ENCODE peak calls at places on chromosomes 3 and 15, in four cellular contexts. One of them, this sample, is unnamed.

GRCh38 chr3:4981688-4982494 is 2.7 kb downstream of the BHLHE40 start:
- DNase-seq in endothelial cell of umbilical vein: peak; percentile 72
- DNase-seq in choroid plexus epithelial cell: peak; percentile 82
- DNase-seq in uterus: no peak
- DNase-seq in this sample: peak; percentile 79

GRCh38 chr15:47586653-47587224 is 130.6 kb upstream of the SEMA6D start:
- DNase-seq in endothelial cell of umbilical vein: no peak
- DNase-seq in choroid plexus epithelial cell: peak; percentile 95
- DNase-seq in uterus: no peak
- DNase-seq in this sample: peak; percentile 1

GRCh38 chr3:45881031-45882022 is 5.0 kb upstream of the CCR9 start:
- DNase-seq in uterus: no peak
- DNase-seq in endothelial cell of umbilical vein: no peak
- DNase-seq in choroid plexus epithelial cell: peak; percentile 29
- DNase-seq in this sample: no peak

GRCh38 chr15:100106732-100107131 is 235.0 kb downstream of the ADAMTS17 start:
- DNase-seq in uterus: peak; percentile 4
- DNase-seq in endothelial cell of umbilical vein: no peak
- DNase-seq in choroid plexus epithelial cell: no peak
- DNase-seq in this sample: no peak

GRCh38 chr15:50906954-50907865 is 1.3 kb upstream of the AP4E1 start:
- DNase-seq in choroid plexus epithelial cell: no peak
- DNase-seq in endothelial cell of umbilical vein: no peak
- DNase-seq in uterus: no peak
- DNase-seq in this sample: no peak

GRCh38 chr3:191269289-191270085 is 59.7 kb upstream of the CCDC50 start:
- DNase-seq in endothelial cell of umbilical vein: no peak
- DNase-seq in choroid plexus epithelial cell: no peak
- DNase-seq in uterus: no peak
- DNase-seq in this sample: no peak

GRCh38 chr15:101280007-101280406 is 2.7 kb upstream of the SELENOS start:
- DNase-seq in uterus: no peak
- DNase-seq in endothelial cell of umbilical vein: no peak
- DNase-seq in choroid plexus epithelial cell: no peak
- DNase-seq in this sample: no peak

GRCh38 chr15:59501531-59502113 is 63.6 kb downstream of the FAM81A start:
- DNase-seq in endothelial cell of umbilical vein: peak; percentile 72
- DNase-seq in choroid plexus epithelial cell: peak; percentile 74
- DNase-seq in uterus: no peak
- DNase-seq in this sample: peak; percentile 29

GRCh38 chr3:156633335-156633734 is 41.1 kb upstream of the TIPARP start:
- DNase-seq in choroid plexus epithelial cell: peak; percentile 75
- DNase-seq in uterus: peak; percentile 60
- DNase-seq in endothelial cell of umbilical vein: no peak
- DNase-seq in this sample: peak; percentile 96

GRCh38 chr15:97692317-97693015 is 268.0 kb upstream of the ARRDC4 start:
- DNase-seq in choroid plexus epithelial cell: no peak
- DNase-seq in uterus: no peak
- DNase-seq in endothelial cell of umbilical vein: no peak
- DNase-seq in this sample: no peak

GRCh38 chr15:37900286-37901221 is 33.9 kb upstream of the TMCO5A start:
- DNase-seq in endothelial cell of umbilical vein: peak; percentile 47
- DNase-seq in uterus: no peak
- DNase-seq in choroid plexus epithelial cell: peak; percentile 89
- DNase-seq in this sample: peak; percentile 59

GRCh38 chr15:82146990-82147461 is 101.2 kb upstream of the MEX3B start:
- DNase-seq in uterus: no peak
- DNase-seq in choroid plexus epithelial cell: peak; percentile 86
- DNase-seq in endothelial cell of umbilical vein: peak; percentile 93
- DNase-seq in this sample: peak; percentile 79

GRCh38 chr15:87369269-87369668 is 887.3 kb downstream of the NTRK3 start:
- DNase-seq in endothelial cell of umbilical vein: no peak
- DNase-seq in choroid plexus epithelial cell: peak; percentile 93
- DNase-seq in uterus: no peak
- DNase-seq in this sample: peak; percentile 95

GRCh38 chr3:45599984-45600650 is 5.6 kb downstream of the LIMD1 start:
- DNase-seq in choroid plexus epithelial cell: no peak
- DNase-seq in endothelial cell of umbilical vein: no peak
- DNase-seq in uterus: no peak
- DNase-seq in this sample: no peak

GRCh38 chr15:97200161-97200560 is 760.3 kb upstream of the ARRDC4 start:
- DNase-seq in endothelial cell of umbilical vein: no peak
- DNase-seq in choroid plexus epithelial cell: peak; percentile 9
- DNase-seq in uterus: no peak
- DNase-seq in this sample: no peak

GRCh38 chr15:100881573-100882336 is 2.1 kb downstream of the ALDH1A3 start:
- DNase-seq in endothelial cell of umbilical vein: no peak
- DNase-seq in choroid plexus epithelial cell: no peak
- DNase-seq in uterus: no peak
- DNase-seq in this sample: no peak

GRCh38 chr3:34237946-34238345 is 439.5 kb downstream of the PDCD6IP start:
- DNase-seq in uterus: no peak
- DNase-seq in endothelial cell of umbilical vein: no peak
- DNase-seq in choroid plexus epithelial cell: peak; percentile 90
- DNase-seq in this sample: peak; percentile 33

GRCh38 chr3:1723726-1724125 is 374.9 kb upstream of the CNTN4 start:
- DNase-seq in endothelial cell of umbilical vein: no peak
- DNase-seq in choroid plexus epithelial cell: no peak
- DNase-seq in uterus: no peak
- DNase-seq in this sample: no peak

GRCh38 chr3:29805757-29806156 is 524.9 kb downstream of the RBMS3 start:
- DNase-seq in choroid plexus epithelial cell: peak; percentile 35
- DNase-seq in uterus: no peak
- DNase-seq in endothelial cell of umbilical vein: no peak
- DNase-seq in this sample: peak; percentile 36

GRCh38 chr15:66004618-66005262 is 135.4 kb downstream of the RAB11A start:
- DNase-seq in endothelial cell of umbilical vein: peak; percentile 40
- DNase-seq in uterus: no peak
- DNase-seq in choroid plexus epithelial cell: peak; percentile 44
- DNase-seq in this sample: peak; percentile 13

GRCh38 chr15:36627566-36627965 is 48.1 kb downstream of the CDIN1 start:
- DNase-seq in uterus: no peak
- DNase-seq in choroid plexus epithelial cell: no peak
- DNase-seq in endothelial cell of umbilical vein: no peak
- DNase-seq in this sample: no peak

GRCh38 chr3:52231502-52232278 is 6.2 kb upstream of the TLR9 start:
- DNase-seq in uterus: peak; percentile 56
- DNase-seq in choroid plexus epithelial cell: peak; percentile 49
- DNase-seq in endothelial cell of umbilical vein: peak; percentile 54
- DNase-seq in this sample: peak; percentile 50

GRCh38 chr3:31721709-31722108 is 189.0 kb downstream of the STT3B start:
- DNase-seq in endothelial cell of umbilical vein: no peak
- DNase-seq in uterus: no peak
- DNase-seq in choroid plexus epithelial cell: no peak
- DNase-seq in this sample: no peak

GRCh38 chr15:34055868-34056595 is 17.0 kb upstream of the AVEN start:
- DNase-seq in uterus: no peak
- DNase-seq in endothelial cell of umbilical vein: peak; percentile 73
- DNase-seq in choroid plexus epithelial cell: peak; percentile 82
- DNase-seq in this sample: peak; percentile 82

GRCh38 chr3:190970560-190970959 is 108.1 kb upstream of the GMNC start:
- DNase-seq in choroid plexus epithelial cell: no peak
- DNase-seq in uterus: no peak
- DNase-seq in endothelial cell of umbilical vein: no peak
- DNase-seq in this sample: no peak

GRCh38 chr15:100873029-100873677 is 6.5 kb upstream of the ALDH1A3 start:
- DNase-seq in choroid plexus epithelial cell: peak; percentile 94
- DNase-seq in uterus: peak; percentile 61
- DNase-seq in endothelial cell of umbilical vein: peak; percentile 82
- DNase-seq in this sample: peak; percentile 95

GRCh38 chr3:125146601-125147490 is 65.7 kb downstream of the SLC12A8 start:
- DNase-seq in choroid plexus epithelial cell: no peak
- DNase-seq in uterus: no peak
- DNase-seq in endothelial cell of umbilical vein: no peak
- DNase-seq in this sample: no peak

GRCh38 chr3:17357035-17357710 is 385.3 kb downstream of the TBC1D5 start:
- DNase-seq in choroid plexus epithelial cell: no peak
- DNase-seq in endothelial cell of umbilical vein: no peak
- DNase-seq in uterus: no peak
- DNase-seq in this sample: no peak

GRCh38 chr15:64699767-64700388 is 75.5 kb downstream of the RBPMS2 start:
- DNase-seq in uterus: no peak
- DNase-seq in endothelial cell of umbilical vein: peak; percentile 79
- DNase-seq in choroid plexus epithelial cell: peak; percentile 72
- DNase-seq in this sample: peak; percentile 39

GRCh38 chr3:175398676-175399075 is 539.5 kb downstream of the NAALADL2 start:
- DNase-seq in uterus: no peak
- DNase-seq in endothelial cell of umbilical vein: no peak
- DNase-seq in choroid plexus epithelial cell: peak; percentile 33
- DNase-seq in this sample: peak; percentile 13

GRCh38 chr3:128432301-128432897 is 34.3 kb downstream of the DNAJB8 start:
- DNase-seq in endothelial cell of umbilical vein: no peak
- DNase-seq in choroid plexus epithelial cell: no peak
- DNase-seq in uterus: no peak
- DNase-seq in this sample: no peak
- H3K4me3 ChIP-seq in endothelial cell of umbilical vein: no peak overlapping the region
- H3K4me3 ChIP-seq in choroid plexus epithelial cell: no peak overlapping the region
- H3K4me3 ChIP-seq in uterus: no peak overlapping the region
- H3K4me3 ChIP-seq in this sample: peak overlapping the region; percentile 7

GRCh38 chr3:2765002-2765579 is 345.1 kb downstream of the IL5RA start:
- DNase-seq in choroid plexus epithelial cell: no peak
- DNase-seq in uterus: no peak
- DNase-seq in endothelial cell of umbilical vein: no peak
- DNase-seq in this sample: no peak
- TF ChIP-seq CTCF in choroid plexus epithelial cell: no peak
- TF ChIP-seq CTCF in uterus: no peak
- TF ChIP-seq CTCF in endothelial cell of umbilical vein: no peak
- TF ChIP-seq CTCF in this sample: no peak

GRCh38 chr3:6861989-6862879 is 1.3 kb downstream of the GRM7 start:
- DNase-seq in uterus: no peak
- DNase-seq in endothelial cell of umbilical vein: no peak
- DNase-seq in choroid plexus epithelial cell: no peak
- DNase-seq in this sample: no peak

GRCh38 chr3:6857510-6857909 is 3.4 kb upstream of the GRM7 start:
- DNase-seq in uterus: no peak
- DNase-seq in endothelial cell of umbilical vein: no peak
- DNase-seq in choroid plexus epithelial cell: no peak
- DNase-seq in this sample: no peak

GRCh38 chr3:6860911-6861330 is at the start of gene GRM7:
- DNase-seq in endothelial cell of umbilical vein: no peak
- DNase-seq in uterus: peak; percentile 34
- DNase-seq in choroid plexus epithelial cell: no peak
- DNase-seq in this sample: no peak

GRCh38 chr3:6861331-6861988 is 545 bp downstream of the GRM7 start:
- DNase-seq in uterus: no peak
- DNase-seq in choroid plexus epithelial cell: no peak
- DNase-seq in endothelial cell of umbilical vein: no peak
- DNase-seq in this sample: no peak

GRCh38 chr3:6860149-6860548 is 766 bp upstream of the GRM7 start:
- DNase-seq in uterus: no peak
- DNase-seq in choroid plexus epithelial cell: no peak
- DNase-seq in endothelial cell of umbilical vein: no peak
- DNase-seq in this sample: no peak
- H3K4me3 ChIP-seq in uterus: no peak overlapping the region
- H3K4me3 ChIP-seq in choroid plexus epithelial cell: no peak overlapping the region
- H3K4me3 ChIP-seq in endothelial cell of umbilical vein: no peak overlapping the region
- H3K4me3 ChIP-seq in this sample: no peak overlapping the region

DNA sequence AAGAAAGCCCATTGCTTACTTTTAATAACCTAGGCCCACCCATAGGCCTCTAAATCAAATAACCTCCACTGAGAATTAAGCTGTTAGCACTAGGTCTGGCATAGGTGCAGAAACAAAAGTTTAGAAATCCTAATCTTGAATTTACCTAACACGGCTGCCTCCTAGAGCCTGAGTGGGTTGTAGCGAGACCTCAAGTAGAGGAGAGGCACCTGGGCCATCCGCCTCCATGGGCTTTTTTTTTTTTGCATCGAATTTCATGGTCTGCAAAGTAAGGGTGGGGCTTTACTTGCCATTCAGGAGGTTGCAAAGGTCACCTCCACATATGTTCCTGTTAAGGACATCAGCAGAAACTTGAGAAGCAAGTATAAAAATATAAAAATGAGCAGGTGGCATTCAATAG is 6.6 kb upstream of the TPM1 start:
- DNase-seq in endothelial cell of umbilical vein: no peak
- DNase-seq in choroid plexus epithelial cell: no peak
- DNase-seq in uterus: no peak
- DNase-seq in this sample: no peak
- TF ChIP-seq CTCF in endothelial cell of umbilical vein: no peak
- TF ChIP-seq CTCF in choroid plexus epithelial cell: peak; percentile 7
- TF ChIP-seq CTCF in uterus: no peak
- TF ChIP-seq CTCF in this sample: no peak

DNA sequence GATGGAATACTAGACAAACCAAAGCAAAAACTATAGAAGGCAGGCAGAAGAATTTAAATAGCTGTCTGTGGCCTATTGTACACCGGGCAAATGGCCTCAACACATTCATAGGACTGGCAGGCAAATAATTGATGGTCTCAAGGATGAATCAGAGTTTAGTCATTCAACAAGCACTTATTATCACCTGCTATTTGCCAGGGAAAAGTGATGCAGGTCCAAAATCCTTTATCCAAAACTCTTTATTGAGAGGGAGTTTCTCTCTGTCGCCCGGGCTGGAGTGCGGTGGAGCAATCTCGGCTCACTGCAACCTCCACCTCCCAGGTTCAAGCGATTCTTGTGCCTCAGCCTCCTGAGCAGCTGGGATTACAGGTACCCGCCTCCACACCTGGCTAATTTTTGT is 2.3 kb downstream of the EIF2AK4 start:
- DNase-seq in uterus: no peak
- DNase-seq in endothelial cell of umbilical vein: peak; percentile 23
- DNase-seq in choroid plexus epithelial cell: no peak
- DNase-seq in this sample: peak; percentile 55
- H3K4me3 ChIP-seq in uterus: no peak overlapping the region
- H3K4me3 ChIP-seq in endothelial cell of umbilical vein: no peak overlapping the region
- H3K4me3 ChIP-seq in choroid plexus epithelial cell: no peak overlapping the region
- H3K4me3 ChIP-seq in this sample: no peak overlapping the region

GRCh38 chr3:123028233-123028828 is 768 bp upstream of the SEMA5B start:
- DNase-seq in endothelial cell of umbilical vein: peak; percentile 67
- DNase-seq in choroid plexus epithelial cell: peak; percentile 89
- DNase-seq in uterus: peak; percentile 57
- DNase-seq in this sample: peak; percentile 75
- TF ChIP-seq CTCF in endothelial cell of umbilical vein: peak; percentile 40
- TF ChIP-seq CTCF in choroid plexus epithelial cell: peak; percentile 74
- TF ChIP-seq CTCF in uterus: peak; percentile 51
- TF ChIP-seq CTCF in this sample: peak; percentile 64

GRCh38 chr15:39582977-39583585 is 2.2 kb downstream of the THBS1 start:
- DNase-seq in choroid plexus epithelial cell: no peak
- DNase-seq in endothelial cell of umbilical vein: peak; percentile 22
- DNase-seq in uterus: no peak
- DNase-seq in this sample: peak; percentile 76

GRCh38 chr15:39584266-39584659 is 3.4 kb downstream of the THBS1 start:
- DNase-seq in endothelial cell of umbilical vein: no peak
- DNase-seq in uterus: no peak
- DNase-seq in choroid plexus epithelial cell: no peak
- DNase-seq in this sample: no peak

GRCh38 chr15:39584662-39585393 is 3.9 kb downstream of the THBS1 start:
- DNase-seq in choroid plexus epithelial cell: no peak
- DNase-seq in uterus: no peak
- DNase-seq in endothelial cell of umbilical vein: peak; percentile 31
- DNase-seq in this sample: peak; percentile 78

GRCh38 chr15:39582286-39582976 is 1.6 kb downstream of the THBS1 start:
- DNase-seq in endothelial cell of umbilical vein: peak; percentile 32
- DNase-seq in choroid plexus epithelial cell: peak; percentile 59
- DNase-seq in uterus: peak; percentile 57
- DNase-seq in this sample: peak; percentile 84

GRCh38 chr15:39583586-39584265 is 2.8 kb downstream of the THBS1 start:
- DNase-seq in uterus: no peak
- DNase-seq in choroid plexus epithelial cell: peak; percentile 71
- DNase-seq in endothelial cell of umbilical vein: peak; percentile 60
- DNase-seq in this sample: peak; percentile 92
- H3K4me3 ChIP-seq in uterus: peak overlapping the region; percentile 90
- H3K4me3 ChIP-seq in choroid plexus epithelial cell: peak overlapping the region; percentile 73
- H3K4me3 ChIP-seq in endothelial cell of umbilical vein: peak overlapping the region; percentile 98
- H3K4me3 ChIP-seq in this sample: peak overlapping the region; percentile 87

This sample was measured in AG10803.